ENCODE peak calls at places on chromosomes 2 and 18, in seven cellular contexts. H, M, R, Q, V, P and A are unnamed samples.

GRCh38 chr2:112646791-112647720 is 1.3 kb downstream of the SLC20A1 start:
- DNase-seq in H (no peak), M (peak), R (no peak), Q (no peak), V (no peak), P (no peak), A (peak)

GRCh38 chr2:239956818-239957261 is 68.3 kb downstream of the NDUFA10 start:
- DNase-seq in H (no peak), M (no peak), R (no peak), Q (no peak), V (no peak), P (no peak), A (no peak)

GRCh38 chr18:23560186-23560585 is 26.1 kb downstream of the NPC1 start:
- DNase-seq in H (no peak), M (no peak), R (no peak), Q (no peak), V (no peak), P (no peak), A (no peak)

GRCh38 chr2:102432386-102432785 is 9.4 kb downstream of the IL18RAP start:
- DNase-seq in H (no peak), M (no peak), R (no peak), Q (no peak), V (no peak), P (no peak), A (no peak)

GRCh38 chr2:226683196-226683595 is 116.4 kb downstream of the IRS1 start:
- DNase-seq in H (no peak), M (no peak), R (no peak), Q (no peak), V (no peak), P (no peak), A (no peak)

GRCh38 chr18:79583984-79584401 is 95.6 kb upstream of the CTDP1 start:
- DNase-seq in H (no peak), M (peak), R (no peak), Q (no peak), V (no peak), P (no peak), A (no peak)

GRCh38 chr2:206011795-206012194 is 74.2 kb downstream of the INO80D start:
- DNase-seq in H (peak), M (no peak), R (no peak), Q (no peak), V (no peak), P (no peak), A (no peak)

GRCh38 chr18:48974304-48975220 is 23.8 kb upstream of the SMAD7 start:
- DNase-seq in H (no peak), M (no peak), R (no peak), Q (no peak), V (no peak), P (no peak), A (peak)

GRCh38 chr2:209423562-209424541 is at the start of gene MAP2:
- DNase-seq in H (peak), M (peak), R (no peak), Q (peak), V (peak), P (peak), A (peak)

GRCh38 chr2:239630618-239631286 is 229.9 kb upstream of the HDAC4 start:
- DNase-seq in H (no peak), M (peak), R (no peak), Q (no peak), V (no peak), P (no peak), A (no peak)

GRCh38 chr18:25516747-25517498 is 165.0 kb upstream of the ZNF521 start:
- DNase-seq in H (no peak), M (no peak), R (no peak), Q (no peak), V (no peak), P (no peak), A (no peak)

GRCh38 chr18:59024829-59025228 is 114.9 kb upstream of the SEC11C start:
- DNase-seq in H (no peak), M (peak), R (no peak), Q (no peak), V (no peak), P (no peak), A (no peak)

GRCh38 chr2:19020144-19021099 is 338.0 kb downstream of the OSR1 start:
- DNase-seq in H (no peak), M (no peak), R (no peak), Q (no peak), V (no peak), P (peak), A (no peak)

GRCh38 chr18:63588869-63589268 is 1.7 kb downstream of the SERPINB13 start:
- DNase-seq in H (no peak), M (peak), R (no peak), Q (no peak), V (no peak), P (no peak), A (no peak)

GRCh38 chr18:1150344-1150743 is 245.7 kb downstream of the ADCYAP1 start:
- DNase-seq in H (no peak), M (no peak), R (no peak), Q (no peak), V (no peak), P (no peak), A (no peak)

DNA sequence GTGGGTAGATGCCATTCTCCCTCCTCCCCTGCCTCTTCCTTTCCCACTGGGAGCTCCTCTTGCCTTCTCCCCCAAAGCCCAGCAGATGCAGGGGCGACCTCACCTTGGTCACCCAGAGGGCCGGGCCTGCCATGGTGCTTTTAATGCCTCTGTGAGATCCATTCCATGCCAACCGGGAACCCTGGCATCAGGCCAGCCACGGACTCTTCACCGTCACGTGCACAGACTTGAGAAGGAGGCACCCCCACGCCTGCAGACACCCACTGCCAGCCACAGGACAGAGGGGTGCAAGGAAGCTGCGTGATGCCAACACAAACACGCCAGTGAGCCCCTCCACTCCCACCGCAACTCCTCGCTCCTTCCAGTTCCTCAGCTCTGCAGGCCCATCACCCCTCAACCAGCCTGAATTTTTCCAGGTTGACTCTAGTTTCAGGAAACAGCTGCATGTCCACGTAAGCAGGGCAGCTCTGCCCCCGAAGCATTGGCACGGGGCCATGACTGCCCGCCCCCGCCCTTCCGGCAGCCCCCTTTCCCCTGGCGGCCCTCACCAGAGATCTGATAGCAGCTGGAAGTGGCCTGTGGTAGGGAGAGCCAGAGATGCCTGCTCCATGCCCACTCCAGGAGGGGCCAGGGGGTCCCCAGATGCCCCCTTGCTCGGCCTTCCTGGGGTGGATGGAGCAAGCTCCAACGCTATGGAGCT is 50.8 kb downstream of the DNMT3A start:
- DNase-seq in H (no peak), M (no peak), R (no peak), Q (peak), V (no peak), P (no peak), A (peak)
- TF ChIP-seq JUND in H (no peak), M (no peak), R (no peak), Q (no peak), V (no peak), P (no peak), A (no peak)

GRCh38 chr2:77179297-77179696 is 342.9 kb downstream of the LRRTM4 start:
- DNase-seq in H (no peak), M (no peak), R (no peak), Q (no peak), V (no peak), P (no peak), A (no peak)
- TF ChIP-seq JUND in H (no peak), M (no peak), R (no peak), Q (no peak), V (no peak), P (no peak), A (no peak)

GRCh38 chr2:24083567-24084385 is 858 bp downstream of the TP53I3 start:
- DNase-seq in H (peak), M (peak), R (peak), Q (peak), V (peak), P (peak), A (peak)
- TF ChIP-seq JUND in H (no peak), M (no peak), R (no peak), Q (no peak), V (peak), P (no peak), A (no peak)

GRCh38 chr2:219252900-219253752 is at the start of gene TUBA4B:
- DNase-seq in H (no peak), M (peak), R (no peak), Q (peak), V (no peak), P (no peak), A (peak)
- TF ChIP-seq JUND in H (no peak), M (no peak), R (no peak), Q (no peak), V (no peak), P (no peak), A (no peak)

DNA sequence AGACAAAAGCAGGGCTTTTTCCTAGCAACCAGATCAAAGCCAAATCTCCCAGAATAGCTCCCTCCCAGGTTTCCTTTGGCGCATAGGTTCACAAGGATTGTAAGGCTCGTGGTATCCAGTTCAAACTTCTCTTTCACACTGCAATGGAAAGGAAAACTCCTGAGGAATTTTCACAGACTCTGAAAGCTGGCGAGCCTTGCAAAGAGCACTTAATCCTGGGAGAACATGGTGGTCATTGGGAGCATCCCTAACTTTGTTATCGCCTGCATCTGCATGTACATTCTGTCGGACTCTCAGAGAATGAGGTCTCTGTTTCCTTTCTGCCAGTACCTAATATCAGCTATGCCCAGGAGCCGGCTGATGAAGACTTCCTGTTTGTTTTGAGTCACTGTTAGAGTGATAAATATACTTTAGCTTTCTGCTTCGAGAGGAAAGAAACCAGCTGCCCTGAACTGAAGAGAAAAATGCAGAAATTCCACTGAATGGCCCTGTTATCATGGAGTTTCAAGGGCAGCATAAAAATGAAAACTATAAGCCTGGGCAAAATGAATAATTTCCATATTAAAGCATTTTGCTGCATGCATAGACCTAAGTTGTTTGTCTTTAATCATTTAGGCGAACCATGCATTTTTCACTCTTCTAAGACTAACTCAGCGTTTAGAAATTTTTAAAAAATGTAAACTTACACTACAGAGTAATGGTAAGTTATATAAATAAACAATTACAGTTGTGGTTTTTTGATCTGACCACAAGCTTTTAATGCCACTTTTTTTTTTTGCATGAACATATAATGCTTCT is 76.4 kb upstream of the ZEB2 start:
- DNase-seq in H (no peak), M (no peak), R (no peak), Q (no peak), V (no peak), P (peak), A (peak)
- TF ChIP-seq JUND in H (no peak), M (no peak), R (no peak), Q (peak), V (no peak), P (no peak), A (peak)

GRCh38 chr2:191178806-191179514 is 28.2 kb upstream of the STAT4 start:
- DNase-seq in H (no peak), M (no peak), R (no peak), Q (no peak), V (no peak), P (no peak), A (no peak)

GRCh38 chr2:191176305-191176704 is 25.5 kb upstream of the STAT4 start:
- DNase-seq in H (no peak), M (no peak), R (no peak), Q (no peak), V (no peak), P (no peak), A (no peak)

GRCh38 chr2:191180712-191181111 is 29.9 kb upstream of the STAT4 start:
- DNase-seq in H (no peak), M (no peak), R (no peak), Q (no peak), V (no peak), P (no peak), A (no peak)

GRCh38 chr2:191176801-191177438 is 26.1 kb upstream of the STAT4 start:
- DNase-seq in H (no peak), M (no peak), R (no peak), Q (no peak), V (no peak), P (no peak), A (no peak)

GRCh38 chr2:191178066-191178701 is 27.4 kb upstream of the STAT4 start:
- DNase-seq in H (no peak), M (no peak), R (no peak), Q (no peak), V (no peak), P (no peak), A (no peak)
- TF ChIP-seq JUND in H (no peak), M (no peak), R (no peak), Q (no peak), V (no peak), P (no peak), A (no peak)

GRCh38 chr18:3457261-3457724 is 7.3 kb downstream of the TGIF1 start:
- DNase-seq in H (no peak), M (no peak), R (no peak), Q (no peak), V (no peak), P (no peak), A (no peak)

GRCh38 chr18:3455938-3456685 is 6.1 kb downstream of the TGIF1 start:
- DNase-seq in H (no peak), M (peak), R (no peak), Q (no peak), V (no peak), P (peak), A (no peak)

GRCh38 chr18:3458378-3458777 is 8.4 kb downstream of the TGIF1 start:
- DNase-seq in H (no peak), M (no peak), R (no peak), Q (no peak), V (no peak), P (no peak), A (no peak)

GRCh38 chr18:3455090-3455640 is 5.2 kb downstream of the TGIF1 start:
- DNase-seq in H (no peak), M (no peak), R (no peak), Q (no peak), V (no peak), P (no peak), A (no peak)

DNA sequence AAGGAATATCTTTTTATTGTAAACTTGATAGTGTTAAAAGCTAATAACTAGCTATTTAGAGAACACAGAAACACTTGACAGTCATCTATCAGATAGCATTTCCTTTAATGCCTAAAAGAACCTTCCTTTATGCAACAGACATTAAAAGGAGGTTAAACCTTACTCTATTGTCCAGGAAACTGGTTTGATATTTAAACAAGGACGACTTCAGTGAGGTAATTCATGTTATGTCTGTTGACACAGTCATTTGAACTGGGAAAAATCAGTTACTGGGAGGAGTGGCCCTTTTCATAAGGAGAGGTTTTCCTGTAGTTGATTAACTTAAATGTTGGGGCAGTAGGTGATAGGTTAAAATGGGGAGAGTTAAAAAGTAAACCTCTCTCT is 6.7 kb downstream of the TGIF1 start:
- DNase-seq in H (no peak), M (peak), R (no peak), Q (no peak), V (no peak), P (peak), A (no peak)
- TF ChIP-seq JUND in H (no peak), M (no peak), R (no peak), Q (no peak), V (no peak), P (no peak), A (no peak)

GRCh38 chr2:152582081-152582480 is 135.2 kb downstream of the PRPF40A start:
- DNase-seq in H (no peak), M (no peak), R (no peak), Q (no peak), V (no peak), P (no peak), A (no peak)

GRCh38 chr2:152585830-152586484 is 131.3 kb downstream of the PRPF40A start:
- DNase-seq in H (no peak), M (no peak), R (no peak), Q (no peak), V (no peak), P (peak), A (peak)

GRCh38 chr2:152581360-152581759 is 135.9 kb downstream of the PRPF40A start:
- DNase-seq in H (no peak), M (no peak), R (no peak), Q (no peak), V (no peak), P (no peak), A (no peak)

GRCh38 chr2:152583512-152584188 is 133.6 kb downstream of the PRPF40A start:
- DNase-seq in H (no peak), M (no peak), R (no peak), Q (peak), V (no peak), P (no peak), A (no peak)

GRCh38 chr2:152584301-152584700 is 133.0 kb downstream of the PRPF40A start:
- DNase-seq in H (no peak), M (no peak), R (no peak), Q (no peak), V (no peak), P (no peak), A (no peak)
- TF ChIP-seq JUND in H (no peak), M (no peak), R (no peak), Q (no peak), V (no peak), P (no peak), A (no peak)